ENCODE peak calls at places on chromosomes 11 and 22, in ten cellular contexts. K is kidney; Y is PC-9; C is AG04450; F is cardiac fibroblast; X is lower lobe of right lung; A is GM23338; P is CD8-positive, alpha-beta T cell; V is heart right ventricle; J is AG09309. T is an unnamed sample.

GRCh38 chr22:42803454-42803853 is 53.6 kb downstream of the ARFGAP3 start:
- DNase-seq in J (no peak), V (peak), C (no peak), Y (no peak), F (no peak), K (no peak), X (no peak), A (no peak), P (no peak), T (no peak)

GRCh38 chr11:13963949-13964770 is 1.6 kb downstream of the SPON1 start:
- DNase-seq in Y (no peak), V (peak), X (peak), F (no peak), A (peak), C (no peak), P (no peak), K (peak), J (no peak), T (no peak)

GRCh38 chr11:130407978-130408377 is 20.4 kb downstream of the ADAMTS8 start:
- DNase-seq in P (no peak), C (no peak), X (no peak), F (peak), Y (no peak), K (no peak), J (peak), A (no peak), V (peak), T (peak)

GRCh38 chr11:65471410-65471762 is 27.5 kb upstream of the MALAT1 start:
- DNase-seq in P (peak), C (no peak), K (peak), Y (peak), A (peak), X (peak), J (no peak), V (peak), F (peak), T (no peak)

GRCh38 chr11:91173701-91174100 is 950.9 kb upstream of the CHORDC1 start:
- DNase-seq in Y (no peak), F (peak), C (no peak), V (no peak), J (no peak), A (no peak), K (no peak), X (no peak), P (no peak), T (no peak)

GRCh38 chr11:31957674-31958073 is 133.2 kb upstream of the RCN1 start:
- DNase-seq in F (no peak), J (no peak), C (no peak), Y (no peak), K (no peak), X (no peak), V (no peak), A (no peak), P (no peak), T (no peak)

GRCh38 chr22:39264344-39265116 is 19.7 kb upstream of the PDGFB start:
- DNase-seq in A (no peak), J (no peak), K (no peak), V (peak), C (no peak), F (no peak), X (peak), Y (no peak), P (no peak), T (no peak)

GRCh38 chr11:116275634-116276033 is 497.2 kb downstream of the BUD13 start:
- DNase-seq in J (no peak), X (no peak), P (no peak), V (no peak), Y (no peak), A (no peak), C (no peak), K (no peak), F (peak), T (no peak)

GRCh38 chr11:121722431-121723256 is 269.9 kb upstream of the SORL1-AS1 start:
- DNase-seq in C (peak), J (peak), K (peak), P (no peak), V (peak), X (peak), F (peak), Y (no peak), A (peak), T (no peak)

GRCh38 chr11:88555018-88555828 is 217.7 kb upstream of the CTSC start:
- DNase-seq in J (peak), P (no peak), X (no peak), Y (peak), A (no peak), V (no peak), F (peak), C (peak), K (no peak), T (peak)

GRCh38 chr11:112219476-112220232 is 6.6 kb upstream of the PTS start:
- DNase-seq in F (peak), P (peak), Y (peak), K (no peak), A (peak), X (no peak), C (peak), J (peak), V (peak), T (no peak)

GRCh38 chr11:61544466-61544865 is 35.9 kb downstream of the LRRC10B start:
- DNase-seq in J (no peak), C (no peak), A (no peak), V (no peak), X (no peak), Y (no peak), F (no peak), P (no peak), K (no peak), T (no peak)

GRCh38 chr22:30602049-30602448 is 4.9 kb upstream of the TCN2 start:
- DNase-seq in A (peak), V (no peak), C (no peak), Y (no peak), J (no peak), P (no peak), F (peak), K (no peak), X (no peak), T (no peak)

GRCh38 chr11:62324738-62325556 is 12.3 kb upstream of the ASRGL1 start:
- DNase-seq in K (no peak), X (peak), Y (peak), A (peak), V (no peak), J (no peak), P (peak), C (no peak), F (peak), T (no peak)

GRCh38 chr11:65013130-65013691 is 749 bp upstream of the ARL2 start:
- DNase-seq in K (peak), Y (peak), V (peak), F (peak), C (peak), X (peak), A (peak), J (peak), P (peak), T (peak)

GRCh38 chr11:706439-706956 is 467 bp downstream of the EPS8L2 start:
- DNase-seq in X (peak), P (no peak), C (no peak), J (no peak), Y (no peak), F (peak), V (no peak), K (peak), A (no peak), T (no peak)

GRCh38 chr11:104581246-104581980 is 316.8 kb downstream of the CASP12 start:
- DNase-seq in X (no peak), J (no peak), C (no peak), K (no peak), A (peak), F (peak), Y (no peak), V (no peak), P (no peak), T (no peak)

GRCh38 chr11:126483796-126484195 is 128.3 kb downstream of the ST3GAL4 start:
- DNase-seq in X (no peak), K (no peak), J (no peak), Y (no peak), F (no peak), V (no peak), C (no peak), P (no peak), A (no peak), T (no peak)

GRCh38 chr11:64086263-64086938 is 50.7 kb downstream of the FLRT1 start:
- DNase-seq in C (no peak), V (peak), K (no peak), Y (peak), J (no peak), P (no peak), A (no peak), X (no peak), F (peak), T (no peak)

GRCh38 chr11:92714111-92714510 is 255.3 kb upstream of the MTNR1B start:
- DNase-seq in A (no peak), C (no peak), Y (no peak), X (no peak), P (no peak), F (no peak), J (no peak), K (no peak), V (no peak), T (no peak)

GRCh38 chr22:49260681-49261580 is 566.7 kb downstream of the BRD1 start:
- DNase-seq in P (no peak), K (no peak), Y (no peak), X (no peak), C (no peak), F (no peak), A (no peak), V (no peak), J (no peak), T (no peak)

GRCh38 chr11:67048515-67048914 is 8.1 kb upstream of the RHOD start:
- DNase-seq in Y (no peak), F (no peak), P (no peak), V (no peak), J (no peak), C (no peak), A (no peak), X (no peak), K (no peak), T (no peak)

GRCh38 chr11:72189448-72190250 is 2.3 kb upstream of the FOLR1 start:
- DNase-seq in F (no peak), C (no peak), Y (peak), P (no peak), J (no peak), K (peak), V (peak), X (peak), A (peak), T (no peak)

GRCh38 chr22:44337658-44338004 is 24.9 kb upstream of the SHISAL1 start:
- DNase-seq in F (peak), K (no peak), X (no peak), C (peak), V (peak), P (no peak), A (peak), J (no peak), Y (peak), T (no peak)

GRCh38 chr11:121841487-121842167 is 274.4 kb downstream of the BLID start:
- DNase-seq in V (no peak), P (no peak), Y (no peak), K (no peak), C (peak), J (peak), F (peak), X (no peak), A (peak), T (peak)

GRCh38 chr11:16893456-16894076 is 120.6 kb downstream of the PLEKHA7 start:
- DNase-seq in J (no peak), V (no peak), K (no peak), Y (peak), A (peak), X (no peak), P (no peak), C (no peak), F (no peak), T (no peak)

GRCh38 chr11:10606536-10607208 is 38.2 kb upstream of the LYVE1 start:
- DNase-seq in F (peak), K (no peak), J (peak), C (peak), Y (no peak), X (no peak), A (no peak), V (no peak), P (no peak), T (peak)

GRCh38 chr11:47980907-47981621 is 705 bp downstream of the PTPRJ start:
- DNase-seq in V (peak), Y (peak), J (no peak), K (peak), P (peak), C (no peak), A (peak), X (peak), F (peak), T (no peak)

GRCh38 chr11:60769273-60769672 is 12.6 kb downstream of the MS4A15 start:
- DNase-seq in K (no peak), J (no peak), Y (no peak), V (no peak), P (no peak), C (no peak), X (no peak), F (no peak), A (no peak), T (no peak)

GRCh38 chr11:118153976-118154375 is 1.4 kb upstream of the SCN4B start:
- DNase-seq in F (no peak), Y (no peak), V (no peak), C (no peak), P (no peak), J (no peak), X (no peak), K (peak), A (no peak), T (no peak)

GRCh38 chr11:13046626-13047570 is 37.8 kb downstream of the RASSF10 start:
- DNase-seq in C (no peak), X (no peak), A (no peak), Y (no peak), P (no peak), V (no peak), F (no peak), K (no peak), J (no peak), T (no peak)

GRCh38 chr22:29313126-29314071 is 2.1 kb downstream of the RASL10A start:
- DNase-seq in X (peak), P (no peak), J (no peak), Y (no peak), C (no peak), F (peak), A (peak), K (peak), V (no peak), T (no peak)

DNA sequence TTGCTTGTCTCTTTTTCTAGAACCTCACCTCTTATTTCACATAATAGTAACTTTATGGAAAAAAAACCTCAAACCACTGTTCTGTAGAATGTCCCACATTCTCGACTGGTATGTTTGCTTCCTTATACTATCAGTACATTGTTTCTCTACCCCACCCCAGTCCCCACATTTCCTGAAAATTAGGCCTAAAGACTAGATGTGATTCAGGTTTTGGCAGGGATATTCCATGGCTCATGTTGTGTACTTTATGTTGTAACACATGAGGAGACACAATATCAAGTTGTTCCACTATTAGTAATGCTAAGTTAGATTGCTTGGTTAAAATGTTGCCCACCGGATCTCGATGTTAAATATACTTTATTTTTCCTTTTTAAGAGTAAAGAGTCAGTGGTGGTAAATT is 34.7 kb downstream of the DDIAS start:
- DNase-seq in C (no peak), F (peak), A (no peak), P (no peak), K (no peak), Y (no peak), V (no peak), X (no peak), J (no peak), T (no peak)
- TF ChIP-seq CTCF in C (no peak), F (no peak), A (no peak), P (no peak), K (no peak), Y (no peak), V (no peak), X (no peak), J (no peak), T (no peak)

GRCh38 chr22:23712256-23712655 is 21.4 kb downstream of the RGL4 start:
- DNase-seq in V (no peak), J (no peak), P (no peak), K (no peak), A (no peak), C (no peak), Y (no peak), X (no peak), F (no peak), T (no peak)
- H3K4me3 ChIP-seq in V (no peak), J (no peak), P (no peak), K (no peak), A (no peak), C (no peak), Y (no peak), X (no peak), F (no peak), T (no peak)

GRCh38 chr11:18490736-18491485 is 35.3 kb downstream of the LDHAL6A start:
- DNase-seq in F (no peak), K (no peak), P (no peak), J (no peak), V (no peak), X (no peak), C (no peak), Y (peak), A (no peak), T (no peak)
- TF ChIP-seq CTCF in F (no peak), K (no peak), P (no peak), J (no peak), V (no peak), X (no peak), C (no peak), Y (no peak), A (no peak), T (no peak)

GRCh38 chr11:69868871-69869270 is 49.7 kb upstream of the FGF3 start:
- DNase-seq in C (no peak), V (no peak), F (no peak), P (no peak), J (no peak), X (no peak), K (peak), Y (no peak), A (no peak), T (no peak)

GRCh38 chr11:69865707-69866106 is 46.5 kb upstream of the FGF3 start:
- DNase-seq in K (peak), C (no peak), X (peak), A (no peak), J (no peak), P (no peak), F (no peak), V (no peak), Y (no peak), T (no peak)

GRCh38 chr11:69868003-69868865 is 49.0 kb upstream of the FGF3 start:
- DNase-seq in F (no peak), P (no peak), V (no peak), J (no peak), Y (no peak), K (no peak), A (peak), C (no peak), X (no peak), T (no peak)

GRCh38 chr11:69866648-69867047 is 47.4 kb upstream of the FGF3 start:
- DNase-seq in V (no peak), X (no peak), P (no peak), F (no peak), A (no peak), J (no peak), Y (no peak), C (no peak), K (peak), T (no peak)

DNA sequence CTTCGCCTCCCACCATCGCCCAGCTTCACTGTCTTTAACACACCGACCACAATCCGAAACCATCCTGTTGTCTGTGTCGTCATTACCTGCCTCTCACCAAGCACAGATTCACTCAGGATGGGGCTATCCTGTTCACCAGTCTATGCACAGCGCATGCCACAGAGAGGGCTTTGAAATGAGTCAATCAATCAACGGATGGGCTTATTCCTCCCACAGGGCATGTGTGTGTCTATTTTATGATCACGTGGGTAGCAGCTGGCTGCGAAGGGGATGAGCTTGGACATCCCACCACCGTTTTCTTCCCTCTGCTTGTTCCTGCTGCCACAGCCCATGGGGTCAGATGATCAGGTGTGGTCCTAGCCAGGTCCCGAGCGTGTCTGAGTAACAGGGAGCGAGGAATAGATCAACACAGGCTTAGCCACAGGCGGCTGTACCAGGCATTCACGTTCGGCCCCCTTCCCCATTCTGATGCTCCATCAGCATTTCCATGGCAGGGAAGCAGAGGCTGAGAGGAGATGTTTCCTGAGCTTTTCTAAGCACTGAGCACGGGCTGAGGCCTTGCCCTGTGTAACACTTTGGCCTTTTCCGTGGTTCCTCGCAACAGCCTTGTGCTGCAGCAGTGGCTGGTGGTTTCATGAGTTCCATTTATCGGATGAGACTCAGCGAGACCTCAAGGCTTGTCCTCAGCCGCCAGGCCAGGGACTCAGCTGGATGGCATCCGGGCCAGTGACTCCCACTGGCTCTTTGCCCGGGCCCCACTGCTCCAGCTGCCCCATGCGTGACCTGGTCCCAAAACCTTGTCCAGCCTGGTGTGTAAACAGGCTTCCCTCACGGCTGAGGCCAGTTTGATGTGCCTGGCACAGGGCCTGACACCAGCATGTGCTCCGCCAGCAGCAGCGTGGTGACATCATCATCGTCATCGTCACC is 48.1 kb upstream of the FGF3 start:
- DNase-seq in J (no peak), P (no peak), X (no peak), V (no peak), K (peak), Y (peak), A (no peak), C (no peak), F (peak), T (no peak)
- H3K4me3 ChIP-seq in J (no peak), P (no peak), X (no peak), V (no peak), K (no peak), Y (no peak), A (no peak), C (no peak), F (no peak), T (no peak)

DNA sequence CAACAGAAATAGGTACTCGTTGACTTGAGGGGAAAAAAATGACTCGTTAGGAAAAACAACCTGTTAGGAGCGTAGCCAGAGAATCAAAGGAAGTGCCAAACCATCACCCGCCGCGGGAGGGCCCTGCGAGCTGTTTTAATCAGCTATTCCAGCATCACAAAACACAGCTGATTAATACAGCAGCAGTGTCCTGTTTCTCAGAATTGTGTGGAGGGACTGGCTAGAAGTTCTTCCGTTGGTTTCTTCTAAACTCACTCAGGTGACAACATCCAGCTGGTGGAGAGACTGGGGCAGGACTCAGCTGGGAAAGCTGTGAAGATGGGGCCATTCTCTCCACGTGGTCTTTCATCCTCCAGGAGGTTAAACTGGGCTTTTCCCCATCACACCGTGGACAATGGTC is 28.0 kb downstream of the HSPA8 start:
- DNase-seq in V (no peak), J (no peak), P (no peak), A (peak), F (peak), X (no peak), K (no peak), C (no peak), Y (no peak), T (no peak)
- TF ChIP-seq CTCF in V (no peak), J (peak), P (no peak), A (peak), F (peak), X (no peak), K (no peak), C (peak), Y (no peak), T (no peak)

T was measured in AG04449.